ENCODE peak calls at places on chromosomes 5 and 9, in six cellular contexts. W, A, T, J, M and S are unnamed samples.

GRCh38 chr5:14200312-14200990 is 57.3 kb downstream of the TRIO start:
- DNase-seq in J (no peak), W (no peak), M (no peak), T (no peak), A (no peak), S (no peak)

GRCh38 chr5:146607663-146608315 is 91.8 kb upstream of the GPR151 start:
- DNase-seq in T (no peak), W (no peak), A (no peak), J (no peak), M (no peak), S (no peak)

GRCh38 chr5:93278876-93279275 is 302.1 kb downstream of the NR2F1-AS1 start:
- DNase-seq in M (no peak), A (no peak), W (no peak), J (no peak), T (no peak), S (no peak)

GRCh38 chr5:180824630-180825476 is 22.2 kb upstream of the MGAT1 start:
- DNase-seq in M (no peak), J (no peak), A (no peak), T (no peak), W (no peak), S (no peak)

GRCh38 chr9:7083192-7083591 is 325.4 kb downstream of the KDM4C start:
- DNase-seq in W (no peak), M (no peak), T (no peak), A (no peak), J (no peak), S (no peak)

GRCh38 chr5:61744690-61745619 is 412.9 kb downstream of the ZSWIM6 start:
- DNase-seq in A (no peak), J (no peak), M (no peak), W (no peak), T (no peak), S (no peak)

GRCh38 chr5:161546463-161547301 is at the start of gene GABRB2:
- DNase-seq in J (no peak), T (no peak), M (peak), W (peak), A (peak), S (no peak)

GRCh38 chr9:89387970-89388867 is 69.9 kb downstream of the SECISBP2 start:
- DNase-seq in W (no peak), J (peak), M (peak), A (peak), T (no peak), S (peak)

GRCh38 chr9:5945112-5945511 is 54.4 kb downstream of the MLANA start:
- DNase-seq in T (no peak), W (no peak), M (no peak), A (no peak), J (no peak), S (no peak)

GRCh38 chr9:121782514-121783110 is 131.2 kb downstream of the DAB2IP start:
- DNase-seq in A (no peak), W (no peak), T (no peak), M (no peak), J (no peak), S (no peak)

GRCh38 chr9:89354471-89354870 is 36.2 kb downstream of the SECISBP2 start:
- DNase-seq in M (no peak), A (no peak), W (no peak), T (no peak), J (no peak), S (no peak)

GRCh38 chr5:132425009-132425937 is 55.8 kb downstream of the SLC22A5 start:
- DNase-seq in A (peak), M (peak), J (no peak), T (peak), W (no peak), S (peak)

GRCh38 chr5:74272831-74273545 is 367.5 kb downstream of the ENC1 start:
- DNase-seq in M (no peak), J (no peak), T (peak), A (no peak), W (no peak), S (no peak)

GRCh38 chr5:171418982-171419662 is at the start of gene FGF18:
- DNase-seq in A (peak), W (peak), M (peak), J (no peak), T (no peak), S (no peak)

GRCh38 chr9:128276574-128277270 is 646 bp downstream of the SWI5 start:
- DNase-seq in A (no peak), W (peak), T (peak), J (no peak), M (peak), S (no peak)

GRCh38 chr5:150846651-150847333 is 471 bp downstream of the IRGM start:
- DNase-seq in J (peak), A (peak), T (peak), W (peak), M (peak), S (peak)

GRCh38 chr5:158565017-158565789 is 534.5 kb downstream of the EBF1 start:
- DNase-seq in T (no peak), W (no peak), J (no peak), M (no peak), A (no peak), S (no peak)

GRCh38 chr5:72301557-72301956 is 18.5 kb downstream of the MRPS27 start:
- DNase-seq in J (no peak), W (no peak), A (no peak), M (no peak), T (no peak), S (no peak)

GRCh38 chr5:160847526-160848085 is 4.4 kb downstream of the ATP10B start:
- DNase-seq in T (no peak), M (no peak), A (no peak), J (no peak), W (no peak), S (no peak)

GRCh38 chr5:32712463-32713395 is 1.6 kb downstream of the NPR3 start:
- DNase-seq in W (peak), J (no peak), T (no peak), A (no peak), M (no peak), S (no peak)

GRCh38 chr5:40277161-40277906 is 402.4 kb upstream of the PTGER4 start:
- DNase-seq in M (no peak), T (no peak), A (no peak), J (no peak), W (no peak), S (no peak)

GRCh38 chr5:1973391-1974013 is 90.8 kb upstream of the IRX4 start:
- DNase-seq in J (no peak), M (peak), A (no peak), W (no peak), T (peak), S (no peak)

GRCh38 chr5:54595724-54596123 is 78.2 kb downstream of the SNX18 start:
- DNase-seq in T (no peak), J (no peak), M (no peak), A (no peak), W (no peak), S (no peak)

GRCh38 chr5:88689662-88690351 is 193.2 kb downstream of the MEF2C start:
- DNase-seq in W (no peak), A (no peak), T (no peak), M (no peak), J (no peak), S (no peak)

GRCh38 chr5:1312993-1313833 is 18.3 kb upstream of the TERT start:
- DNase-seq in A (no peak), T (no peak), J (no peak), M (no peak), W (peak), S (no peak)

GRCh38 chr5:34525761-34526160 is 130.4 kb upstream of the RAI14 start:
- DNase-seq in T (no peak), J (no peak), M (no peak), W (no peak), A (no peak), S (no peak)

GRCh38 chr9:17060450-17060849 is 74.4 kb upstream of the CNTLN start:
- DNase-seq in W (no peak), T (no peak), M (no peak), A (no peak), J (no peak), S (no peak)

GRCh38 chr5:132473608-132474007 is 17.0 kb downstream of the IRF1 start:
- DNase-seq in A (no peak), J (no peak), T (no peak), W (no peak), M (no peak), S (no peak)